ENCODE peak calls at places on chromosomes 11 and 22, in six cellular contexts. D is neural progenitor cell; C is PC-3; Z is activated naive CD4-positive, alpha-beta T cell treated with Interleukin-2 at 50 U/mL for 16 hours; U is WTC11; N is lung. T is an unnamed sample.

GRCh38 chr11:48013269-48013901 is 33.0 kb downstream of the PTPRJ start:
- DNase-seq in D (no peak), C (peak; percentile 77), Z (peak; percentile 64), U (no peak), N (peak; percentile 46), T (peak; percentile 64)

GRCh38 chr22:46071451-46072029 is 78.8 kb upstream of the PPARA start:
- DNase-seq in D (peak; percentile 74), C (peak; percentile 89), Z (peak; percentile 72), U (peak; percentile 38), N (peak; percentile 93), T (peak; percentile 85)

GRCh38 chr11:123145220-123145619 is 49.8 kb downstream of the CLMP start:
- DNase-seq in D (no peak), C (peak; percentile 94), Z (no peak), U (no peak), N (peak; percentile 72), T (peak; percentile 39)

GRCh38 chr11:118067006-118067405 is 9.9 kb upstream of the TMPRSS4 start:
- DNase-seq in D (no peak), C (no peak), Z (no peak), U (no peak), N (no peak), T (no peak)

GRCh38 chr22:38314992-38315800 is 2.0 kb downstream of the CSNK1E start:
- DNase-seq in D (peak; percentile 26), C (no peak), Z (peak; percentile 13), U (no peak), N (no peak), T (no peak)

GRCh38 chr11:86726118-86726748 is 53.8 kb upstream of the ME3 start:
- DNase-seq in D (no peak), C (peak; percentile 87), Z (no peak), U (no peak), N (no peak), T (peak; percentile 21)

GRCh38 chr11:72470386-72470785 is 36.1 kb upstream of the CLPB start:
- DNase-seq in D (no peak), C (no peak), Z (no peak), U (no peak), N (no peak), T (no peak)

GRCh38 chr11:130592056-130592455 is 143.6 kb downstream of the ADAMTS15 start:
- DNase-seq in D (no peak), C (peak; percentile 53), Z (no peak), U (no peak), N (no peak), T (no peak)

GRCh38 chr11:84103096-84103495 is 816.9 kb upstream of the CCDC90B start:
- DNase-seq in D (peak; percentile 87), C (no peak), Z (no peak), U (no peak), N (no peak), T (no peak)

GRCh38 chr11:944711-945470 is 19.2 kb downstream of the AP2A2 start:
- DNase-seq in D (peak; percentile 83), C (no peak), Z (no peak), U (peak; percentile 72), N (no peak), T (no peak)